ENCODE peak calls at places on chromosomes 3 and 15, in ten cellular contexts. E is fibroblast of mammary gland; D is putamen; V is H9; J is T follicular helper cell; F is stromal cell of bone marrow; C is HTR-8/SVneo; O is T-cell; X is naive thymus-derived CD8-positive, alpha-beta T cell; A is NCI-H460. M is an unnamed sample.

GRCh38 chr3:81301230-81301629 is 460.2 kb downstream of the GBE1 start:
- DNase-seq in E (no peak), D (no peak), V (no peak), J (no peak), F (no peak), C (no peak), O (no peak), X (no peak), A (no peak), M (no peak)

GRCh38 chr3:62951037-62951613 is 75.9 kb upstream of the CADPS start:
- DNase-seq in E (no peak), D (no peak), V (peak), J (no peak), F (no peak), C (no peak), O (no peak), X (no peak), A (no peak), M (no peak)

GRCh38 chr3:195247863-195248189 is 23.1 kb downstream of the XXYLT1 start:
- DNase-seq in E (no peak), D (no peak), V (no peak), J (no peak), F (no peak), C (no peak), O (no peak), X (no peak), A (no peak), M (no peak)

GRCh38 chr3:140816372-140816771 is 125.3 kb upstream of the SLC25A36 start:
- DNase-seq in E (no peak), D (no peak), V (no peak), J (no peak), F (no peak), C (no peak), O (no peak), X (no peak), A (no peak), M (no peak)

GRCh38 chr3:177810162-177810623 is 612.9 kb upstream of the TBL1XR1 start:
- DNase-seq in E (peak), D (no peak), V (no peak), J (no peak), F (no peak), C (peak), O (no peak), X (no peak), A (peak), M (no peak)

GRCh38 chr15:91196768-91197167 is 96.7 kb downstream of the SV2B start:
- DNase-seq in E (no peak), D (no peak), V (no peak), J (no peak), F (no peak), C (no peak), O (no peak), X (no peak), A (no peak), M (no peak)

GRCh38 chr3:136606990-136607389 is 145.2 kb downstream of the STAG1 start:
- DNase-seq in E (no peak), D (no peak), V (no peak), J (no peak), F (no peak), C (no peak), O (no peak), X (no peak), A (no peak), M (no peak)

GRCh38 chr3:105904683-105905320 is 36.0 kb upstream of the CBLB start:
- DNase-seq in E (peak), D (no peak), V (no peak), J (no peak), F (no peak), C (no peak), O (no peak), X (no peak), A (no peak), M (no peak)

GRCh38 chr3:161672478-161672877 is 175.9 kb downstream of the OTOL1 start:
- DNase-seq in E (peak), D (no peak), V (no peak), J (no peak), F (no peak), C (no peak), O (no peak), X (no peak), A (no peak), M (no peak)

GRCh38 chr15:82122754-82123400 is 77.1 kb upstream of the MEX3B start:
- DNase-seq in E (peak), D (no peak), V (no peak), J (no peak), F (peak), C (peak), O (no peak), X (no peak), A (peak), M (no peak)

GRCh38 chr3:194801378-194802124 is 115.9 kb downstream of the FAM43A start:
- DNase-seq in E (no peak), D (no peak), V (no peak), J (no peak), F (no peak), C (no peak), O (no peak), X (no peak), A (no peak), M (peak)

GRCh38 chr15:64931381-64931780 is 19.7 kb downstream of the ANKDD1A start:
- DNase-seq in E (no peak), D (no peak), V (no peak), J (no peak), F (no peak), C (no peak), O (no peak), X (no peak), A (no peak), M (no peak)

GRCh38 chr3:122563717-122564025 is 429 bp downstream of the PARP9 start:
- DNase-seq in E (peak), D (no peak), V (no peak), J (no peak), F (no peak), C (no peak), O (peak), X (no peak), A (no peak), M (peak)

GRCh38 chr15:41506796-41507341 is 6.8 kb downstream of the LTK start:
- DNase-seq in E (no peak), D (no peak), V (peak), J (no peak), F (no peak), C (no peak), O (no peak), X (no peak), A (no peak), M (peak)

GRCh38 chr15:33201376-33202189 is 7.1 kb upstream of the FMN1 start:
- DNase-seq in E (peak), D (no peak), V (peak), J (no peak), F (no peak), C (peak), O (peak), X (no peak), A (peak), M (peak)

GRCh38 chr3:155079795-155080546 is at the start of gene MME:
- DNase-seq in E (peak), D (no peak), V (peak), J (no peak), F (peak), C (peak), O (no peak), X (no peak), A (peak), M (peak)

GRCh38 chr3:125480656-125481374 is 39.2 kb downstream of the SNX4 start:
- DNase-seq in E (peak), D (no peak), V (no peak), J (no peak), F (peak), C (peak), O (no peak), X (no peak), A (no peak), M (no peak)

GRCh38 chr3:164730810-164731209 is 347.5 kb downstream of the SI start:
- DNase-seq in E (no peak), D (no peak), V (no peak), J (no peak), F (no peak), C (no peak), O (no peak), X (no peak), A (no peak), M (peak)

GRCh38 chr3:185225523-185225922 is 28.3 kb downstream of the EHHADH start:
- DNase-seq in E (peak), D (no peak), V (no peak), J (no peak), F (peak), C (no peak), O (no peak), X (no peak), A (no peak), M (no peak)

GRCh38 chr15:101011582-101011981 is 92.4 kb downstream of the LRRK1 start:
- DNase-seq in E (no peak), D (no peak), V (peak), J (no peak), F (no peak), C (no peak), O (no peak), X (no peak), A (no peak), M (no peak)

GRCh38 chr3:129626744-129627349 is 20.4 kb upstream of the PLXND1 start:
- DNase-seq in E (peak), D (peak), V (peak), J (no peak), F (peak), C (peak), O (peak), X (peak), A (peak), M (peak)

GRCh38 chr3:188889070-188889491 is 282.7 kb upstream of the TPRG1 start:
- DNase-seq in E (peak), D (no peak), V (no peak), J (no peak), F (no peak), C (no peak), O (no peak), X (no peak), A (no peak), M (no peak)

GRCh38 chr3:48119495-48120193 is 68.6 kb downstream of the CDC25A start:
- DNase-seq in E (peak), D (no peak), V (no peak), J (no peak), F (peak), C (no peak), O (no peak), X (peak), A (no peak), M (no peak)

GRCh38 chr3:74267583-74268184 is 346.8 kb downstream of the CNTN3 start:
- DNase-seq in E (peak), D (peak), V (peak), J (no peak), F (peak), C (no peak), O (no peak), X (no peak), A (peak), M (peak)

GRCh38 chr15:92651877-92652575 is 3.5 kb downstream of the FAM174B start:
- DNase-seq in E (no peak), D (no peak), V (no peak), J (no peak), F (no peak), C (no peak), O (no peak), X (no peak), A (no peak), M (no peak)

GRCh38 chr3:93994056-93994455 is 14.1 kb downstream of the ARL13B start:
- DNase-seq in E (peak), D (no peak), V (no peak), J (no peak), F (no peak), C (no peak), O (no peak), X (no peak), A (no peak), M (no peak)

GRCh38 chr3:18556001-18556408 is 130.9 kb upstream of the SATB1 start:
- DNase-seq in E (no peak), D (no peak), V (no peak), J (no peak), F (no peak), C (no peak), O (no peak), X (no peak), A (no peak), M (no peak)

GRCh38 chr15:66649235-66649984 is 52.6 kb upstream of the SMAD6 start:
- DNase-seq in E (no peak), D (no peak), V (no peak), J (no peak), F (no peak), C (no peak), O (no peak), X (no peak), A (no peak), M (no peak)

GRCh38 chr3:14797731-14798130 is 21.0 kb upstream of the FGD5 start:
- DNase-seq in E (no peak), D (no peak), V (no peak), J (no peak), F (no peak), C (no peak), O (no peak), X (no peak), A (no peak), M (no peak)

GRCh38 chr3:121436641-121437040 is 109.1 kb downstream of the POLQ start:
- DNase-seq in E (no peak), D (no peak), V (no peak), J (no peak), F (peak), C (no peak), O (no peak), X (no peak), A (no peak), M (no peak)

GRCh38 chr3:78506581-78507195 is 1261.1 kb downstream of the ROBO1 start:
- DNase-seq in E (no peak), D (no peak), V (no peak), J (no peak), F (no peak), C (peak), O (no peak), X (no peak), A (no peak), M (no peak)

GRCh38 chr3:18724456-18724855 is 299.3 kb upstream of the SATB1 start:
- DNase-seq in E (no peak), D (no peak), V (no peak), J (no peak), F (no peak), C (no peak), O (no peak), X (no peak), A (no peak), M (no peak)

GRCh38 chr3:195895078-195895899 is 13.1 kb downstream of the TNK2 start:
- DNase-seq in E (no peak), D (peak), V (no peak), J (peak), F (no peak), C (peak), O (peak), X (peak), A (peak), M (peak)

GRCh38 chr15:72180771-72181324 is 16.7 kb downstream of the GRAMD2A start:
- DNase-seq in E (no peak), D (no peak), V (no peak), J (no peak), F (no peak), C (no peak), O (no peak), X (no peak), A (no peak), M (no peak)

GRCh38 chr15:75431250-75431649 is 20.2 kb downstream of the SIN3A start:
- DNase-seq in E (peak), D (peak), V (no peak), J (no peak), F (no peak), C (no peak), O (no peak), X (no peak), A (no peak), M (no peak)

GRCh38 chr3:81352867-81353266 is 408.6 kb downstream of the GBE1 start:
- DNase-seq in E (peak), D (no peak), V (peak), J (no peak), F (peak), C (peak), O (no peak), X (no peak), A (peak), M (peak)

GRCh38 chr3:36297195-36297594 is 83.1 kb upstream of the STAC start:
- DNase-seq in E (no peak), D (no peak), V (no peak), J (no peak), F (no peak), C (no peak), O (no peak), X (no peak), A (no peak), M (no peak)